ENCODE peak calls at places on chromosomes 13 and 19, in eight cellular contexts. E is WTC11; Z is activated naive CD4-positive, alpha-beta T cell treated with anti-CD3 and anti-CD28 coated beads for 36 hours; A is neural progenitor cell; O is neuronal stem cell; P is activated CD4-positive, alpha-beta T cell treated with anti-CD3 and anti-CD28 coated beads, Interleukin-2, amount 50 U/mL, for 24 hours; G is stimulated activated naive CD4-positive, alpha-beta T cell; C is Right ventricle myocardium superior. X is an unnamed sample.

GRCh38 chr13:114244637-114245036 is 9.9 kb downstream of the CDC16 start:
- DNase-seq in A (no peak), O (no peak), C (no peak), E (no peak), G (no peak), Z (no peak), P (no peak), X (no peak)

GRCh38 chr19:41443813-41444455 is 978 bp downstream of the ERICH4 start:
- DNase-seq in E (no peak), A (no peak), O (no peak), C (peak), Z (no peak), G (no peak), P (no peak), X (no peak)

GRCh38 chr19:50797429-50798115 is 7.4 kb downstream of the ACP4 start:
- DNase-seq in G (no peak), P (no peak), A (no peak), Z (no peak), C (no peak), O (no peak), E (no peak), X (no peak)

GRCh38 chr13:23674795-23675640 is 104.8 kb downstream of the TNFRSF19 start:
- DNase-seq in C (no peak), Z (peak), O (no peak), G (no peak), E (no peak), P (no peak), A (no peak), X (no peak)

GRCh38 chr19:18496167-18496979 is 25.5 kb downstream of the ELL start:
- DNase-seq in P (no peak), E (no peak), A (no peak), Z (peak), O (no peak), G (no peak), C (no peak), X (no peak)

GRCh38 chr13:105971312-105971711 is 564.1 kb downstream of the EFNB2 start:
- DNase-seq in E (no peak), C (no peak), P (no peak), O (no peak), G (no peak), Z (no peak), A (peak), X (no peak)

GRCh38 chr13:51945149-51945548 is 66.1 kb downstream of the ATP7B start:
- DNase-seq in E (no peak), O (no peak), G (no peak), A (no peak), Z (no peak), C (no peak), P (no peak), X (no peak)

GRCh38 chr19:12774588-12775555 is at the start of gene HOOK2:
- DNase-seq in G (peak), Z (peak), A (peak), O (no peak), C (no peak), P (no peak), E (peak), X (no peak)

GRCh38 chr13:44313674-44314073 is 60.0 kb upstream of the SERP2 start:
- DNase-seq in A (no peak), Z (no peak), C (no peak), P (no peak), G (no peak), E (no peak), O (no peak), X (no peak)

GRCh38 chr13:113297370-113297871 is 382 bp downstream of the LAMP1 start:
- DNase-seq in C (no peak), A (no peak), E (no peak), G (peak), P (peak), Z (peak), O (no peak), X (no peak)

GRCh38 chr19:925912-926594 is at the start of gene ARID3A:
- DNase-seq in P (no peak), O (no peak), E (no peak), C (peak), G (peak), Z (no peak), A (peak), X (peak)

GRCh38 chr19:14595558-14595957 is 12.7 kb downstream of the CLEC17A start:
- DNase-seq in O (no peak), P (no peak), G (no peak), A (no peak), Z (no peak), E (no peak), C (no peak), X (no peak)

GRCh38 chr13:50589139-50589538 is 254.4 kb downstream of the DLEU7 start:
- DNase-seq in Z (no peak), O (no peak), E (no peak), A (no peak), G (no peak), C (no peak), P (no peak), X (no peak)

GRCh38 chr13:30526612-30527217 is 61.0 kb upstream of the HMGB1 start:
- DNase-seq in E (peak), O (no peak), Z (no peak), G (no peak), P (no peak), C (no peak), A (peak), X (no peak)

GRCh38 chr19:44759083-44759804 is 10.7 kb downstream of the BCL3 start:
- DNase-seq in C (no peak), O (no peak), G (no peak), E (no peak), P (no peak), A (no peak), Z (no peak), X (no peak)

GRCh38 chr13:39410089-39410901 is 192.7 kb downstream of the LHFPL6 start:
- DNase-seq in C (no peak), O (no peak), A (no peak), E (no peak), P (no peak), Z (no peak), G (no peak), X (no peak)

GRCh38 chr19:2775556-2776430 is 7.3 kb downstream of the SGTA start:
- DNase-seq in O (no peak), A (no peak), E (no peak), Z (peak), P (no peak), C (peak), G (peak), X (no peak)

GRCh38 chr19:54415901-54416621 is 797 bp downstream of the TTYH1 start:
- DNase-seq in C (no peak), E (no peak), Z (no peak), O (no peak), A (peak), G (no peak), P (no peak), X (no peak)

GRCh38 chr13:114259974-114260373 is 21.4 kb upstream of the UPF3A start:
- DNase-seq in O (no peak), P (no peak), E (no peak), Z (no peak), A (no peak), C (no peak), G (no peak), X (no peak)

GRCh38 chr19:12778020-12778904 is 2.9 kb upstream of the HOOK2 start:
- DNase-seq in Z (peak), G (peak), O (no peak), P (no peak), E (peak), A (peak), C (peak), X (peak)

GRCh38 chr19:33900817-33901216 is 104.1 kb downstream of the KCTD15 start:
- DNase-seq in G (no peak), O (no peak), P (no peak), A (no peak), E (no peak), Z (no peak), C (no peak), X (no peak)

GRCh38 chr13:83498045-83498444 is 384.2 kb downstream of the SLITRK1 start:
- DNase-seq in E (no peak), G (no peak), A (no peak), P (no peak), C (no peak), Z (no peak), O (no peak), X (no peak)

GRCh38 chr19:19485998-19486290 is 29.4 kb downstream of the TSSK6 start:
- DNase-seq in P (no peak), E (no peak), G (no peak), Z (no peak), C (no peak), A (no peak), O (no peak), X (no peak)

GRCh38 chr19:663682-664117 is 686 bp upstream of the RNF126 start:
- DNase-seq in C (no peak), O (no peak), P (no peak), A (no peak), G (no peak), E (no peak), Z (no peak), X (no peak)

GRCh38 chr19:58024661-58025060 is 9.2 kb upstream of the ZSCAN1 start:
- DNase-seq in Z (no peak), A (no peak), G (no peak), P (no peak), C (no peak), E (no peak), O (no peak), X (no peak)

GRCh38 chr19:57560049-57560491 is 407 bp upstream of the ZNF550 start:
- DNase-seq in A (no peak), Z (no peak), G (no peak), C (peak), E (no peak), P (no peak), O (no peak), X (no peak)

X was measured in SW 1271.